ENCODE peak calls at places on chromosomes 7 and 10, in seven cellular contexts. U, I, F, V, T, H and M are unnamed samples.

GRCh38 chr10:42962902-42963231 is 114.0 kb upstream of the RET start:
- DNase-seq in U (no peak), I (no peak), F (no peak), V (no peak), T (no peak), H (no peak), M (no peak)

GRCh38 chr10:109934958-109935793 is 11.9 kb upstream of the XPNPEP1 start:
- DNase-seq in U (peak; percentile 84), I (no peak), F (no peak), V (no peak), T (no peak), H (no peak), M (no peak)

GRCh38 chr10:80382989-80383388 is 25.4 kb upstream of the PRXL2A start:
- DNase-seq in U (peak; percentile 84), I (peak; percentile 40), F (peak; percentile 19), V (peak; percentile 46), T (peak; percentile 36), H (no peak), M (peak; percentile 15)

GRCh38 chr10:94224656-94225055 is 138.1 kb downstream of the NOC3L start:
- DNase-seq in U (no peak), I (no peak), F (no peak), V (peak; percentile 45), T (no peak), H (no peak), M (peak; percentile 33)

GRCh38 chr7:17044396-17044795 is 162.6 kb upstream of the AGR3 start:
- DNase-seq in U (no peak), I (peak; percentile 10), F (no peak), V (no peak), T (no peak), H (no peak), M (no peak)

GRCh38 chr7:4667776-4668509 is 14.2 kb upstream of the FOXK1 start:
- DNase-seq in U (peak; percentile 3), I (no peak), F (no peak), V (no peak), T (no peak), H (no peak), M (no peak)

GRCh38 chr10:129466703-129467345 is at the start of gene MGMT:
- DNase-seq in U (peak; percentile 97), I (peak; percentile 62), F (peak; percentile 25), V (peak; percentile 62), T (peak; percentile 92), H (peak; percentile 85), M (peak; percentile 5)

GRCh38 chr10:21030096-21030495 is 133.0 kb upstream of the NEBL start:
- DNase-seq in U (no peak), I (no peak), F (no peak), V (peak; percentile 68), T (peak; percentile 54), H (no peak), M (no peak)

GRCh38 chr7:152512711-152513110 is 76.9 kb upstream of the KMT2C start:
- DNase-seq in U (no peak), I (no peak), F (no peak), V (no peak), T (peak; percentile 39), H (no peak), M (no peak)

GRCh38 chr7:84841809-84842208 is 345.0 kb downstream of the SEMA3D start:
- DNase-seq in U (no peak), I (no peak), F (no peak), V (no peak), T (no peak), H (no peak), M (no peak)

GRCh38 chr10:86661161-86662025 is 6.9 kb upstream of the LDB3 start:
- DNase-seq in U (no peak), I (no peak), F (no peak), V (no peak), T (no peak), H (no peak), M (no peak)

GRCh38 chr7:42700376-42701327 is 211.2 kb downstream of the C7orf25 start:
- DNase-seq in U (no peak), I (no peak), F (no peak), V (no peak), T (no peak), H (no peak), M (no peak)

GRCh38 chr10:77643795-77644468 is 6.3 kb upstream of the KCNMA1 start:
- DNase-seq in U (peak; percentile 90), I (peak; percentile 27), F (no peak), V (peak; percentile 83), T (peak; percentile 42), H (peak; percentile 61), M (no peak)

GRCh38 chr10:78895469-78895868 is 173.3 kb upstream of the ZMIZ1 start:
- DNase-seq in U (no peak), I (no peak), F (no peak), V (no peak), T (no peak), H (no peak), M (no peak)

GRCh38 chr10:44114441-44114840 is 270.5 kb downstream of the CXCL12 start:
- DNase-seq in U (no peak), I (no peak), F (no peak), V (no peak), T (no peak), H (no peak), M (no peak)

GRCh38 chr7:26399309-26399610 is 107.6 kb downstream of the SNX10 start:
- DNase-seq in U (peak; percentile 50), I (no peak), F (no peak), V (peak; percentile 48), T (no peak), H (no peak), M (no peak)

GRCh38 chr7:148264933-148265557 is 325.5 kb upstream of the C7orf33 start:
- DNase-seq in U (peak; percentile 91), I (peak; percentile 30), F (no peak), V (peak; percentile 57), T (peak; percentile 13), H (no peak), M (peak; percentile 25)

GRCh38 chr7:79691094-79691493 is 237.6 kb upstream of the MAGI2 start:
- DNase-seq in U (no peak), I (no peak), F (no peak), V (no peak), T (no peak), H (no peak), M (no peak)

GRCh38 chr10:34290412-34291082 is 524.5 kb downstream of the PARD3 start:
- DNase-seq in U (no peak), I (peak; percentile 28), F (no peak), V (no peak), T (no peak), H (no peak), M (no peak)

GRCh38 chr7:140478361-140479061 is 794 bp downstream of the MKRN1 start:
- DNase-seq in U (peak; percentile 65), I (no peak), F (no peak), V (peak; percentile 13), T (peak; percentile 63), H (no peak), M (no peak)

GRCh38 chr10:70404906-70405824 is 1.2 kb downstream of the EIF4EBP2 start:
- DNase-seq in U (peak; percentile 52), I (peak; percentile 83), F (no peak), V (peak; percentile 81), T (peak; percentile 94), H (peak; percentile 48), M (no peak)

DNA sequence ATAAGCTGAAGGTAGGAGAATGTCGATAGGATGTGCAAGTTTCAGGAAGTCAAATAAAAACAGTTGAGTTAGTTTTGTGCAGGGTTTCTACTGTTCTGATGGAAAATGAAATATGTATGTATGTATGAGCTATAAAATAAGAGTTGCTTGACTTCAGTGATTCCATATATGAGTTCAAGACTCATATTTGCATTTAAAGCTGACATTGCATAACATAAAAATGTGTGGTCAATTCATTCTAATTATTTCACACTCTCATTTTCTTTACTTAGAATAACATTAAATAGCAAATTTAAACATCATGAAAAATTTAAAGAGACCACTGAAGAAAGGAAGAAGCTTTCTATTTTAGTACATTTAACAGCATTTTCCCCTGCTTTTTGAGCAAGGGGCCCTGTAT is 37.8 kb downstream of the IFIT5 start:
- DNase-seq in U (no peak), I (no peak), F (no peak), V (no peak), T (no peak), H (no peak), M (no peak)
- TF ChIP-seq REST in U (no peak), I (no peak), F (no peak), V (no peak), T (no peak), H (no peak), M (no peak)

GRCh38 chr7:100620804-100621203 is 8.5 kb downstream of the MOSPD3 start:
- DNase-seq in U (no peak), I (no peak), F (no peak), V (no peak), T (no peak), H (no peak), M (no peak)
- TF ChIP-seq REST in U (no peak), I (no peak), F (no peak), V (no peak), T (no peak), H (no peak), M (no peak)

DNA sequence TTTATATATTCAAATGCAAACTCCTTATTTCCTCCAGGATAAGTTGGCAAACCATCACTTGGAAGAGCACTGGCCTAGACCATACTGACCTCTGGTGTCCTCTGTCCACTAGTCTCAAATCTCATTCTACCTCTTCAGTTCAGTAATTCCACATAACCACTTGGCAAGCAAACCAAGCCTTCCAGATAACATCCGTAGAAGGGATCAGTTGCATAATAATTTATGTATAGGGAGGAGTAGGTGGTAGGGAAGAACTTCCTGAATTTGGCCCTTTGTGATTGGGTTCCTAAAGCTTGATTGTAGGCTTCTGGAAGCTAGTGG is 55.0 kb downstream of the WAC start:
- DNase-seq in U (no peak), I (no peak), F (no peak), V (peak; percentile 34), T (no peak), H (no peak), M (no peak)
- TF ChIP-seq REST in U (no peak), I (no peak), F (no peak), V (no peak), T (no peak), H (no peak), M (no peak)

GRCh38 chr10:58651742-58652141 is 139.1 kb downstream of the BICC1 start:
- DNase-seq in U (no peak), I (no peak), F (no peak), V (no peak), T (no peak), H (no peak), M (no peak)

GRCh38 chr10:58647366-58647765 is 134.7 kb downstream of the BICC1 start:
- DNase-seq in U (no peak), I (no peak), F (no peak), V (no peak), T (no peak), H (no peak), M (no peak)

GRCh38 chr10:58653139-58653538 is 140.5 kb downstream of the BICC1 start:
- DNase-seq in U (no peak), I (no peak), F (no peak), V (no peak), T (no peak), H (no peak), M (no peak)

GRCh38 chr10:58647770-58648169 is 135.1 kb downstream of the BICC1 start:
- DNase-seq in U (no peak), I (no peak), F (no peak), V (no peak), T (no peak), H (no peak), M (no peak)

DNA sequence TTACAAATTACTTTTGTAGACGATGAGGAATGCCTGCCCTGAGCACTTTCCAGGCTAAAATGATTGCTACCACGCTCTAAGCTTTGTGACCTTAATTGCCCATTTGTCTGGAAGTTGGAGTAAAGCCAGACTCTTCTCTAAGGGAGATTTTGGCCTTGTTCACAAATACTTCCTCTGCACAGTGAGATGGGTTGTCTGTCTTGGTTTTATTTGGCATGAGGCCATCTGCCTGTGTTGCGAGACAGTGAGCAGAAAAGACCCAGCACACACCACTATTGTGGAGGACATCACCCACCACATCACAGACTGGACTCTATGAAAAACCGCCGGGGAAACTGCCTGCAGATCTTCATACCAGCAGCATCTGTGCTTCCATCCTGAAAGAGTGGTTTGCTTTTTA is 138.4 kb downstream of the BICC1 start:
- DNase-seq in U (no peak), I (no peak), F (no peak), V (no peak), T (no peak), H (no peak), M (no peak)
- TF ChIP-seq REST in U (no peak), I (no peak), F (no peak), V (no peak), T (no peak), H (no peak), M (no peak)